ENCODE peak calls at places on chromosomes 13 and 19, in five cellular contexts. B, V, L, M and O are unnamed samples.
A peak's percentile ranks its signal among the peaks of the same experiment; 100 is the strongest.

GRCh38 chr19:38388310-38389100 is at the start of gene SPRED3:
- DNase-seq in M (no peak), B (peak; percentile 70), L (peak; percentile 35), V (no peak), O (no peak)

GRCh38 chr13:109131698-109132257 is 502.4 kb downstream of the MYO16 start:
- DNase-seq in V (no peak), L (no peak), B (no peak), M (no peak), O (no peak)

GRCh38 chr19:19382118-19382517 is 23.4 kb upstream of the GATAD2A start:
- DNase-seq in V (no peak), L (peak; percentile 27), B (no peak), M (no peak), O (no peak)

GRCh38 chr13:32731576-32731975 is 145.3 kb downstream of the PDS5B start:
- DNase-seq in B (peak; percentile 54), L (peak; percentile 58), V (no peak), M (no peak), O (no peak)

GRCh38 chr19:18841400-18841799 is 9.6 kb downstream of the UPF1 start:
- DNase-seq in V (no peak), L (no peak), M (no peak), B (no peak), O (no peak)

GRCh38 chr19:703651-704446 is 4.9 kb upstream of the PALM start:
- DNase-seq in B (peak; percentile 57), L (peak; percentile 57), M (no peak), V (peak; percentile 72), O (peak; percentile 53)

GRCh38 chr19:35261356-35262100 is 7.2 kb upstream of the USF2 start:
- DNase-seq in L (no peak), M (no peak), V (no peak), B (no peak), O (no peak)

GRCh38 chr13:96860829-96861228 is 133.4 kb downstream of the OXGR1 start:
- DNase-seq in L (no peak), B (no peak), M (no peak), V (no peak), O (no peak)

GRCh38 chr13:30346159-30346788 is 38.9 kb upstream of the KATNAL1 start:
- DNase-seq in M (no peak), B (no peak), L (no peak), V (no peak), O (peak; percentile 84)

GRCh38 chr13:99606322-99607089 is 105.2 kb downstream of the TM9SF2 start:
- DNase-seq in L (peak; percentile 69), M (peak; percentile 44), V (peak; percentile 85), B (peak; percentile 80), O (peak; percentile 88)

GRCh38 chr19:36014029-36014924 is at the start of gene ALKBH6:
- DNase-seq in M (peak; percentile 93), B (peak; percentile 97), V (peak; percentile 100), L (peak; percentile 98), O (peak; percentile 99)

GRCh38 chr13:96710166-96710866 is 284.0 kb downstream of the OXGR1 start:
- DNase-seq in B (no peak), L (no peak), M (no peak), V (no peak), O (no peak)

GRCh38 chr13:97028441-97029299 is 34.4 kb upstream of the OXGR1 start:
- DNase-seq in M (no peak), L (peak; percentile 76), B (peak; percentile 58), V (peak; percentile 52), O (peak; percentile 51)

GRCh38 chr13:40668335-40668734 is 1.9 kb upstream of the FOXO1 start:
- DNase-seq in M (no peak), L (no peak), V (peak; percentile 67), B (peak; percentile 27), O (peak; percentile 65)

GRCh38 chr13:79457390-79457789 is 23.6 kb upstream of the NDFIP2 start:
- DNase-seq in B (no peak), V (no peak), L (no peak), M (no peak), O (no peak)

GRCh38 chr13:44276061-44276460 is 97.6 kb upstream of the SERP2 start:
- DNase-seq in L (no peak), V (no peak), B (no peak), M (no peak), O (no peak)

GRCh38 chr13:25032160-25032559 is 63.8 kb upstream of the PABPC3 start:
- DNase-seq in V (no peak), B (no peak), L (no peak), M (no peak), O (no peak)

GRCh38 chr19:57708641-57709354 is at the start of gene ZNF154:
- DNase-seq in B (peak; percentile 84), V (no peak), L (no peak), M (peak; percentile 29), O (peak; percentile 74)

GRCh38 chr19:55304279-55304978 is 20.6 kb downstream of the BRSK1 start:
- DNase-seq in M (no peak), V (no peak), B (peak; percentile 24), L (peak; percentile 54), O (peak; percentile 30)

GRCh38 chr19:48739400-48739825 is 997 bp downstream of the RASIP1 start:
- DNase-seq in L (no peak), M (no peak), V (no peak), B (no peak), O (no peak)
- H3K4me3 ChIP-seq in L (no peak overlapping the region), M (peak overlapping the region; percentile 42), V (peak overlapping the region; percentile 50), B (no peak overlapping the region), O (peak overlapping the region; percentile 52)

GRCh38 chr19:53865918-53866696 is 1.6 kb upstream of the MYADM start:
- DNase-seq in M (no peak), V (peak; percentile 72), L (peak; percentile 82), B (peak; percentile 59), O (peak; percentile 57)
- TF ChIP-seq CTCF in M (no peak), V (no peak), L (no peak), B (no peak), O (no peak)

GRCh38 chr13:94700051-94700535 is 12.3 kb downstream of the SOX21 start:
- DNase-seq in M (no peak), V (no peak), L (no peak), B (no peak), O (no peak)

GRCh38 chr13:94701313-94702180 is 10.8 kb downstream of the SOX21 start:
- DNase-seq in M (no peak), V (no peak), B (no peak), L (no peak), O (no peak)

GRCh38 chr13:94703271-94703670 is 9.1 kb downstream of the SOX21 start:
- DNase-seq in V (no peak), M (no peak), L (no peak), B (no peak), O (no peak)

GRCh38 chr13:94702181-94703041 is 9.9 kb downstream of the SOX21 start:
- DNase-seq in L (no peak), B (no peak), M (no peak), V (no peak), O (no peak)

GRCh38 chr13:94700536-94700935 is 11.8 kb downstream of the SOX21 start:
- DNase-seq in B (no peak), M (no peak), L (no peak), V (no peak), O (no peak)
- H3K27me3 ChIP-seq in B (peaks cover 53% of the 10 kb centered on the region), M (peaks cover 71% of the 10 kb centered on the region), L (no peaks in the 10 kb centered on the region), V (peaks cover 80% of the 10 kb centered on the region), O (peaks cover 9% of the 10 kb centered on the region)

GRCh38 chr19:9789066-9789465 is 20.5 kb upstream of the ZNF846 start:
- DNase-seq in M (no peak), L (no peak), V (no peak), B (no peak), O (no peak)

GRCh38 chr19:9786819-9787218 is 18.3 kb upstream of the ZNF846 start:
- DNase-seq in L (no peak), V (no peak), M (no peak), B (no peak), O (no peak)

GRCh38 chr19:9785367-9786331 is 17.1 kb upstream of the ZNF846 start:
- DNase-seq in B (peak; percentile 97), L (peak; percentile 97), M (peak; percentile 91), V (peak; percentile 99), O (peak; percentile 95)

GRCh38 chr19:9782282-9782681 is 13.7 kb upstream of the ZNF846 start:
- DNase-seq in L (no peak), V (no peak), B (no peak), M (no peak), O (no peak)

DNA sequence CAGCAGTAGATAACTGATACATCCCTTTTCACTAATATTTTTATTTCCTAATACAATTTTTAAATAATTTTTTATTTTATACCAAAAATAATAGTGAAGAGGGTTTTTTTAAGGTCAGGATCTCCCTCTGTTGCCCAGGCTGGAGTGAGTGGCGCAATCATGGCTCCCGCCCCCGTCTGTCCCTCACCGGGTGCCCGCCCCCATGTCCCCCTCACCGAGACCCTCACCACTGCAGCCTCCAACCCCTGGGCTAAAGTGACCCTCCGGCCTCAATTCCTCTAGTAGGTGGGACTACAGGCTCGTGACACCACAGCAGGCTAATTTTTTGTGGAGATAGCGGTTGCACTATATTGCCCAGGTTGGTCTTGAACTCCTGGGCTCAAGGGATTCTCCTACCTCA is 17.8 kb upstream of the ZNF846 start:
- DNase-seq in V (no peak), M (no peak), B (no peak), L (no peak), O (no peak)
- H3K4me3 ChIP-seq in V (peak overlapping the region; percentile 92), M (peak overlapping the region; percentile 85), B (no peak overlapping the region), L (peak overlapping the region; percentile 73), O (peak overlapping the region; percentile 97)

GRCh38 chr19:8539621-8540149 is 25.7 kb upstream of the ZNF414 start:
- DNase-seq in L (no peak), B (no peak), M (no peak), V (no peak), O (no peak)

GRCh38 chr19:8531470-8531869 is 17.5 kb upstream of the ZNF414 start:
- DNase-seq in V (no peak), M (no peak), L (no peak), B (no peak), O (no peak)

GRCh38 chr19:8532170-8532569 is 18.2 kb upstream of the ZNF414 start:
- DNase-seq in M (no peak), L (no peak), V (no peak), B (no peak), O (no peak)

GRCh38 chr19:8537099-8537498 is 23.1 kb upstream of the ZNF414 start:
- DNase-seq in B (no peak), V (no peak), L (no peak), M (no peak), O (no peak)

GRCh38 chr19:8536282-8536681 is 22.3 kb upstream of the ZNF414 start:
- DNase-seq in M (no peak), L (no peak), B (no peak), V (no peak), O (no peak)
- TF ChIP-seq CTCF in M (no peak), L (no peak), B (no peak), V (no peak), O (no peak)

GRCh38 chr19:50255115-50255514 is 51.7 kb downstream of the MYH14 start:
- DNase-seq in B (no peak), M (no peak), V (no peak), L (peak; percentile 15), O (no peak)
- H3K27me3 ChIP-seq in B (no peaks in the 10 kb centered on the region), M (no peaks in the 10 kb centered on the region), V (peaks cover 4% of the 10 kb centered on the region), L (no peaks in the 10 kb centered on the region), O (no peaks in the 10 kb centered on the region)